ENCODE peak calls at places on chromosomes 16 and 17, in seven cellular contexts. B is amygdala; C is GM12865; L is left colon; Q is anterior cingulate cortex; R is H54; T is stimulated activated CD8-positive, alpha-beta memory T cell treated with anti-CD3 and anti-CD28 coated beads, Interleukin-7, amount 100 ng/mL, for 1 hour. W is an unnamed sample.

GRCh38 chr17:57110152-57110542 is 25.1 kb downstream of the AKAP1 start:
- DNase-seq in B (no peak), C (no peak), L (peak), Q (no peak), R (no peak), T (no peak), W (peak)

GRCh38 chr16:75401697-75402096 is 31.6 kb downstream of the CFDP1 start:
- DNase-seq in B (no peak), C (no peak), L (no peak), Q (no peak), R (no peak), T (no peak), W (no peak)

GRCh38 chr17:29155235-29155965 is 24.8 kb downstream of the MYO18A start:
- DNase-seq in B (no peak), C (no peak), L (peak), Q (no peak), R (peak), T (no peak), W (peak)

GRCh38 chr17:17783825-17784598 is 52.8 kb downstream of the SREBF1 start:
- DNase-seq in B (peak), C (peak), L (no peak), Q (no peak), R (no peak), T (no peak), W (no peak)

GRCh38 chr17:60077672-60078519 is 825 bp downstream of the HEATR6 start:
- DNase-seq in B (no peak), C (no peak), L (no peak), Q (no peak), R (no peak), T (peak), W (no peak)

GRCh38 chr16:89141884-89142267 is 29.7 kb upstream of the CDH15 start:
- DNase-seq in B (no peak), C (no peak), L (no peak), Q (no peak), R (no peak), T (no peak), W (no peak)

GRCh38 chr17:66448008-66448644 is 145.7 kb downstream of the PRKCA start:
- DNase-seq in B (no peak), C (no peak), L (no peak), Q (no peak), R (no peak), T (no peak), W (no peak)

GRCh38 chr16:9371713-9372448 is 280.4 kb downstream of the HAPSTR1 start:
- DNase-seq in B (no peak), C (no peak), L (no peak), Q (no peak), R (no peak), T (no peak), W (no peak)

GRCh38 chr17:67837965-67838364 is 12.7 kb downstream of the BPTF start:
- DNase-seq in B (no peak), C (no peak), L (no peak), Q (no peak), R (no peak), T (no peak), W (no peak)

GRCh38 chr16:23466162-23466885 is 13.3 kb upstream of the COG7 start:
- DNase-seq in B (no peak), C (no peak), L (no peak), Q (no peak), R (peak), T (no peak), W (no peak)

GRCh38 chr17:18344021-18344420 is 19.3 kb downstream of the SHMT1 start:
- DNase-seq in B (no peak), C (peak), L (no peak), Q (no peak), R (no peak), T (no peak), W (no peak)

GRCh38 chr17:17387461-17388362 is 84.5 kb downstream of the NT5M start:
- DNase-seq in B (no peak), C (peak), L (peak), Q (no peak), R (no peak), T (no peak), W (peak)

GRCh38 chr16:70747703-70748631 is 53.0 kb downstream of the VAC14 start:
- DNase-seq in B (no peak), C (no peak), L (no peak), Q (no peak), R (peak), T (no peak), W (no peak)

GRCh38 chr17:4715071-4715749 is 4.8 kb downstream of the ARRB2 start:
- DNase-seq in B (no peak), C (no peak), L (no peak), Q (no peak), R (no peak), T (no peak), W (no peak)

GRCh38 chr16:74601131-74601871 is 5.6 kb downstream of the GLG1 start:
- DNase-seq in B (no peak), C (peak), L (peak), Q (no peak), R (no peak), T (peak), W (no peak)

GRCh38 chr17:66240630-66241029 is 11.4 kb upstream of the APOH start:
- DNase-seq in B (no peak), C (no peak), L (no peak), Q (no peak), R (peak), T (no peak), W (no peak)

GRCh38 chr16:50509521-50510341 is 38.5 kb upstream of the NKD1 start:
- DNase-seq in B (no peak), C (peak), L (no peak), Q (no peak), R (no peak), T (peak), W (no peak)

GRCh38 chr16:67198238-67198734 is 645 bp upstream of the ELMO3 start:
- DNase-seq in B (peak), C (no peak), L (peak), Q (no peak), R (no peak), T (no peak), W (peak)

GRCh38 chr16:4192206-4192605 is 49.7 kb downstream of the SRL start:
- DNase-seq in B (no peak), C (no peak), L (no peak), Q (no peak), R (no peak), T (no peak), W (no peak)

GRCh38 chr16:74083582-74083981 is 213.0 kb upstream of the PSMD7 start:
- DNase-seq in B (no peak), C (no peak), L (no peak), Q (no peak), R (no peak), T (no peak), W (no peak)

GRCh38 chr17:20993863-20994778 is 48.7 kb downstream of the USP22 start:
- DNase-seq in B (no peak), C (no peak), L (peak), Q (no peak), R (no peak), T (no peak), W (peak)

GRCh38 chr16:51542856-51543510 is 391.9 kb upstream of the SALL1 start:
- DNase-seq in B (no peak), C (no peak), L (no peak), Q (no peak), R (no peak), T (no peak), W (no peak)

GRCh38 chr17:60832206-60832605 is 154.6 kb downstream of the BCAS3 start:
- DNase-seq in B (no peak), C (no peak), L (no peak), Q (no peak), R (no peak), T (no peak), W (no peak)

GRCh38 chr16:27242868-27243590 is 25.5 kb downstream of the NSMCE1 start:
- DNase-seq in B (no peak), C (no peak), L (peak), Q (no peak), R (peak), T (no peak), W (peak)

GRCh38 chr17:15957206-15957605 is 12.3 kb downstream of the ADORA2B start:
- DNase-seq in B (no peak), C (peak), L (no peak), Q (no peak), R (no peak), T (no peak), W (no peak)

GRCh38 chr16:16994831-16995230 is 475.9 kb downstream of the XYLT1 start:
- DNase-seq in B (no peak), C (no peak), L (no peak), Q (no peak), R (no peak), T (no peak), W (no peak)